ENCODE peak calls at places on chromosomes 7 and 10, in nine cellular contexts. V is ACHN; G is fibroblast of the conjunctiva; W is NCI-H1105 treated with DMSO at 0.1 percent for 48 hours; X is GM12878; J is activated CD4-positive, alpha-beta T cell treated with anti-CD3 and anti-CD28 coated beads, Interleukin-2, amount 10 ng/mL, durations not matched to agents 7 days and 5 days; Y is non-pigmented ciliary epithelial cell; K is right cardiac atrium; B is activated naive CD4-positive, alpha-beta T cell treated with anti-CD3 and anti-CD28 coated beads for 36 hours. P is an unnamed sample.
A peak's percentile ranks its signal among the peaks of the same experiment; 100 is the strongest.

GRCh38 chr10:118590334-118590733 is 5.1 kb downstream of the PRLHR start:
- DNase-seq in J (no peak), Y (no peak), B (no peak), X (no peak), K (no peak), G (no peak), W (peak; percentile 95), V (peak; percentile 9), P (peak; percentile 41)

GRCh38 chr7:36283711-36284130 is 105.9 kb upstream of the ANLN start:
- DNase-seq in Y (no peak), X (no peak), K (peak; percentile 83), B (no peak), G (no peak), W (no peak), J (no peak), V (no peak), P (no peak)

GRCh38 chr7:107167483-107168232 is 1.1 kb upstream of the HBP1 start:
- DNase-seq in Y (peak; percentile 72), W (peak; percentile 54), K (no peak), X (no peak), B (peak; percentile 86), V (peak; percentile 95), J (peak; percentile 14), G (peak; percentile 79), P (peak; percentile 4)

GRCh38 chr7:2007526-2007925 is 225.2 kb downstream of the MAD1L1 start:
- DNase-seq in V (no peak), W (no peak), X (no peak), B (no peak), K (no peak), Y (no peak), G (no peak), J (no peak), P (no peak)

GRCh38 chr7:121097577-121097976 is 109.1 kb downstream of the CPED1 start:
- DNase-seq in X (no peak), Y (no peak), W (no peak), G (no peak), J (no peak), B (no peak), K (no peak), V (no peak), P (no peak)

GRCh38 chr7:75599244-75599771 is 107.2 kb downstream of the SPDYE5 start:
- DNase-seq in J (no peak), Y (no peak), W (peak; percentile 95), B (no peak), X (no peak), G (no peak), V (no peak), K (no peak), P (no peak)

GRCh38 chr10:126459032-126459831 is 71.0 kb upstream of the ADAM12 start:
- DNase-seq in Y (no peak), K (no peak), G (peak; percentile 77), B (no peak), X (no peak), J (no peak), V (peak; percentile 4), W (no peak), P (no peak)

GRCh38 chr10:100510533-100511308 is 8.9 kb downstream of the SEC31B start:
- DNase-seq in W (no peak), X (no peak), K (no peak), J (peak; percentile 89), Y (no peak), V (no peak), G (no peak), B (peak; percentile 88), P (no peak)

GRCh38 chr7:16627236-16627635 is 18.3 kb downstream of the ANKMY2 start:
- DNase-seq in Y (no peak), V (no peak), J (no peak), B (no peak), G (no peak), W (no peak), K (no peak), X (no peak), P (no peak)

GRCh38 chr7:102066476-102066875 is 220.2 kb upstream of the SH2B2 start:
- DNase-seq in K (no peak), Y (no peak), B (no peak), G (no peak), W (no peak), V (no peak), X (no peak), J (no peak), P (no peak)

GRCh38 chr10:133124357-133125211 is 35.4 kb upstream of the KNDC1 start:
- DNase-seq in J (no peak), Y (no peak), W (no peak), K (peak; percentile 77), B (peak; percentile 25), X (no peak), V (peak; percentile 21), G (no peak), P (peak; percentile 63)

GRCh38 chr10:70465278-70465677 is 13.3 kb upstream of the PALD1 start:
- DNase-seq in K (no peak), Y (no peak), W (no peak), B (no peak), J (no peak), G (no peak), X (no peak), V (no peak), P (no peak)

GRCh38 chr10:66746246-66746645 is 179.6 kb upstream of the LRRTM3 start:
- DNase-seq in X (no peak), K (no peak), G (no peak), W (no peak), V (no peak), Y (no peak), B (no peak), J (no peak), P (no peak)

GRCh38 chr10:11145498-11145855 is 127.8 kb downstream of the CELF2 start:
- DNase-seq in B (peak; percentile 81), K (peak; percentile 54), Y (no peak), X (no peak), W (no peak), J (peak; percentile 84), G (no peak), V (no peak), P (no peak)

GRCh38 chr10:35306852-35307251 is 29.5 kb upstream of the CCNY start:
- DNase-seq in X (no peak), G (no peak), K (no peak), V (peak; percentile 26), J (no peak), Y (no peak), W (no peak), B (peak; percentile 14), P (peak; percentile 75)

GRCh38 chr7:7321681-7322080 is 139.3 kb downstream of the C1GALT1 start:
- DNase-seq in G (no peak), V (peak; percentile 90), J (no peak), W (no peak), K (no peak), Y (no peak), B (no peak), X (peak; percentile 68), P (peak; percentile 49)

GRCh38 chr7:835021-835420 is 2.7 kb downstream of the SUN1 start:
- DNase-seq in B (no peak), W (no peak), X (no peak), Y (no peak), J (no peak), V (no peak), K (no peak), G (no peak), P (no peak)